ENCODE peak calls at places on chromosome 2, in six cellular contexts. C is neuronal stem cell, N is IMR-90, P is H9, U is H1, H is trophoblast cell. O is an unnamed sample.
A peak's percentile ranks its signal among the peaks of the same experiment; 100 is the strongest.

GRCh38 chr2:125175415-125175814 is 1150.3 kb downstream of the CNTNAP5 start:
- DNase-seq in C (no peak), N (no peak), P (no peak), U (no peak), H (no peak), O (no peak)

GRCh38 chr2:213490087-213490486 is 205.8 kb downstream of the SPAG16 start:
- DNase-seq in C (no peak), N (no peak), P (no peak), U (no peak), H (no peak), O (no peak)

GRCh38 chr2:234135750-234136221 is 85.3 kb downstream of the SPP2 start:
- DNase-seq in C (peak; percentile 77), N (peak; percentile 76), P (peak; percentile 89), U (peak; percentile 49), H (peak; percentile 87), O (peak; percentile 77)

GRCh38 chr2:158743899-158744298 is 51.2 kb upstream of the DAPL1 start:
- DNase-seq in C (no peak), N (no peak), P (no peak), U (no peak), H (no peak), O (no peak)

GRCh38 chr2:46914578-46915230 is 902 bp downstream of the MCFD2 start:
- DNase-seq in C (no peak), N (no peak), P (no peak), U (no peak), H (no peak), O (peak; percentile 48)

GRCh38 chr2:25885933-25886332 is 7.6 kb upstream of the ASXL2 start:
- DNase-seq in C (no peak), N (peak; percentile 95), P (no peak), U (no peak), H (no peak), O (peak; percentile 72)

GRCh38 chr2:221574231-221574570 is 2.1 kb upstream of the EPHA4 start:
- DNase-seq in C (no peak), N (no peak), P (no peak), U (no peak), H (no peak), O (no peak)

GRCh38 chr2:149166958-149167810 is 128.7 kb downstream of the LYPD6B start:
- DNase-seq in C (no peak), N (no peak), P (no peak), U (no peak), H (no peak), O (peak; percentile 34)

GRCh38 chr2:29047083-29047840 is 27.1 kb downstream of the PCARE start:
- DNase-seq in C (no peak), N (no peak), P (no peak), U (no peak), H (no peak), O (no peak)

GRCh38 chr2:63601061-63601460 is 12.3 kb downstream of the MDH1 start:
- DNase-seq in C (no peak), N (no peak), P (no peak), U (no peak), H (no peak), O (no peak)

GRCh38 chr2:8653485-8653884 is 28.4 kb upstream of the ID2 start:
- DNase-seq in C (peak; percentile 46), N (no peak), P (no peak), U (no peak), H (no peak), O (no peak)

GRCh38 chr2:124683536-124684407 is 658.7 kb downstream of the CNTNAP5 start:
- DNase-seq in C (no peak), N (peak; percentile 85), P (no peak), U (no peak), H (no peak), O (peak; percentile 30)

GRCh38 chr2:150732064-150732463 is 244.6 kb upstream of the RND3 start:
- DNase-seq in C (no peak), N (peak; percentile 86), P (no peak), U (no peak), H (no peak), O (peak; percentile 60)

GRCh38 chr2:74573747-74574562 is 19.4 kb downstream of the DOK1 start:
- DNase-seq in C (no peak), N (peak; percentile 72), P (no peak), U (no peak), H (peak; percentile 74), O (peak; percentile 52)

GRCh38 chr2:159226059-159226461 is 60.4 kb downstream of the WDSUB1 start:
- DNase-seq in C (no peak), N (peak; percentile 52), P (no peak), U (no peak), H (no peak), O (peak; percentile 85)

GRCh38 chr2:95379616-95379925 is 22.9 kb upstream of the FAHD2A start:
- DNase-seq in C (no peak), N (no peak), P (peak; percentile 42), U (no peak), H (no peak), O (no peak)

GRCh38 chr2:28664120-28664842 is 87.3 kb upstream of the PPP1CB start:
- DNase-seq in C (no peak), N (peak; percentile 54), P (no peak), U (no peak), H (peak; percentile 28), O (peak; percentile 65)

GRCh38 chr2:28868611-28869010 is 1.5 kb downstream of the TRMT61B start:
- DNase-seq in C (no peak), N (no peak), P (no peak), U (no peak), H (no peak), O (no peak)

GRCh38 chr2:158936978-158937377 is 31.5 kb upstream of the TANC1 start:
- DNase-seq in C (no peak), N (peak; percentile 95), P (no peak), U (no peak), H (no peak), O (peak; percentile 95)

GRCh38 chr2:42916394-42916793 is 124.0 kb upstream of the HAAO start:
- DNase-seq in C (no peak), N (no peak), P (no peak), U (no peak), H (no peak), O (no peak)

GRCh38 chr2:161045726-161046125 is 114.5 kb upstream of the TANK start:
- DNase-seq in C (no peak), N (peak; percentile 73), P (no peak), U (no peak), H (no peak), O (peak; percentile 70)

GRCh38 chr2:229855116-229855515 is 66.7 kb downstream of the TRIP12 start:
- DNase-seq in C (no peak), N (no peak), P (no peak), U (no peak), H (no peak), O (peak; percentile 29)

GRCh38 chr2:84449055-84449454 is 10.0 kb downstream of the SUCLG1 start:
- DNase-seq in C (no peak), N (no peak), P (no peak), U (no peak), H (no peak), O (no peak)

DNA sequence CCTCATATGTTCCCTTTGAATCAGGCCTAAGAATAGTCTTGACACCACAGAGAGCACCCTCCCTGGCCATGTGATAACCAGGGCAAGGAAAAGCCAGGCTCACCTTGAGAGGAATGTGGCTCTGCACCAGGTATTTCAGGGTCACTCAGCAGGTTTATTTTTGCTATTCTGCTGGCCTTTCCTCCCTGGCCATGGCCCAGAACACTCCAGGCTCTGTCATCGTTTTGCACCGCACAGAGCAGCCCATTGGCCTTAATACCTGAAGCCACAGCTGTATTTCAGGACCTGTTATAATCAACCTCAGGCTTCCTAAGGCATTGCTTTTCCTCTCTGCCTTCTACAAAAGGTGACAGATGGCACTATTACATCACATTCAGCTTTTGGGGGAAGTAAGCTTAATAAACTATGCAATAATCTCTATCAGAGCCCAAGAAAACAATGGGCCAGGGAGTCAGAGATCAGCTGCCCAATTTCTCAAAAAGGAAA is 668.3 kb downstream of the IRS1 start:
- DNase-seq in C (no peak), N (no peak), P (no peak), U (no peak), H (no peak), O (no peak)
- H4K91ac ChIP-seq in C (no peak overlapping the region), N (no peak overlapping the region), P (no peak overlapping the region), U (no peak overlapping the region), H (no peak overlapping the region), O (no peak overlapping the region)

DNA sequence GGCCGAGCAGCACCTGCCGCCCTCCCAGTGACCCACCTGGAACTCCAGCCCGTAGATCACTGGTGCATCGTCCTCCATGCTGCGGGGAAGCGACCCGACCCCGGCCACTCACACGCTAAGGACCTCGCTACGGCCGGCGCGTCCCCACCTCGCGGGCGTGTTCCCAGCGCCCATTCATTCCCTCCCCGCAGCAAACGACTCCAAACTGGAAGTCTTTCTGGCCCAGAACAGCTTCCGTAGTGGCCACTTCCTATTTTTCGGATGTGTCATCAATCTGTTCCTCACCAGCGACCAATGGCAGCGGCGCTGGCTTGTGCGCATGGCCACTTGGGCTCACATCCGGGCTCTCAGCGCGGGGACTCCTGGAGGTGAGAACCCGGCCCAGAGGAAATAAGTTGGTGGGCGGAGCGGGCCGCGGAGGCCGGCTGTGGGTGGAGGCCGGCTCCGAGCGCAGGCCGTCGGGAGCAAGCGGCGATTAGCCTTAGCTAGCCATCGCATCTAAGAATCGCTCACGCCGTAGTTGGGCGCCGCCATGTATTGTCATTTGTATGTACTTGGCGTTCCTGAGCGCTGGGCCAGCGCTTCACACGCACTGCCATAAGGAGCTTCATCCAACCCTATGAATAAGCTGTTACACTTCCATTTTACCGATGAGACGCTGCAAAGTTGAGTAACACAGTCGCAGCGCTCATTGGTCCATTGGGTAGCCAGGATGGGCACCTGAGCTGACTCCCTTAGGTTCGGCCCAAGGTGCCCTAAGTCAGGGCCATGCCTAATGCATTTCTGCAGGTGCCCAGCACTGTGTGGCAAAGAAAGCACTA is at the start of gene EIPR1:
- DNase-seq in C (peak; percentile 94), N (peak; percentile 98), P (peak; percentile 99), U (peak; percentile 93), H (peak; percentile 98), O (peak; percentile 99)
- H4K8ac ChIP-seq in C (no peak within 1 kb of the TSS), N (peak within 1 kb of the TSS; percentile 96), P (no peak within 1 kb of the TSS), U (peak within 1 kb of the TSS; percentile 97), H (peak within 1 kb of the TSS; percentile 94), O (peak within 1 kb of the TSS; percentile 99)

GRCh38 chr2:68027959-68028358 is 34.8 kb downstream of the C1D start:
- DNase-seq in C (no peak), N (peak; percentile 25), P (no peak), U (no peak), H (no peak), O (no peak)

GRCh38 chr2:68018727-68019126 is 44.1 kb downstream of the C1D start:
- DNase-seq in C (no peak), N (peak; percentile 31), P (no peak), U (no peak), H (no peak), O (no peak)

GRCh38 chr2:68024450-68024849 is 38.4 kb downstream of the C1D start:
- DNase-seq in C (no peak), N (no peak), P (no peak), U (no peak), H (no peak), O (no peak)

DNA sequence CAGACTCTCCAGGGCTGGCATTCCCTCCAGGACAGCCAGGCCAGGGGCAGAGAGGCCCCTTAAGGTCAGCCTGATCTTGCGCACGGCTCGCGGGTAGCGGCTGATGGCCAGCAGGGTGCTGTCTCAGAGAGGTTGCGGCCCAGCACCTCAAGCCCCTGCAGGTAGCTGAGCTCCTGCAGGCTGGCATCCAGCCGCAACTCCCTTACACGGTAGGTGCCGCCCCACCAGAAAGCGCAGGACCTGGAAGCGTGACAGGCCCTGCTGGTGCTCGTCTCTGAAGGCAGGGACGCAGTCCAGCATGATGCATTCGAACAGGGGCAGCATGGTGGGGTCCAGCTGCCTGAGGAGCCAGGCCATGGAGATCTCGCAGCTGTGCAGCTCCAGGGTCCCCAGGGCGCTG is 38.9 kb downstream of the C1D start:
- DNase-seq in C (no peak), N (no peak), P (no peak), U (no peak), H (no peak), O (no peak)
- H4K91ac ChIP-seq in C (no peak overlapping the region), N (no peak overlapping the region), P (no peak overlapping the region), U (no peak overlapping the region), H (no peak overlapping the region), O (peak overlapping the region; percentile 3)

GRCh38 chr2:174395284-174395968 is at the start of gene SCRN3:
- DNase-seq in C (peak; percentile 40), N (peak; percentile 79), P (peak; percentile 98), U (peak; percentile 82), H (peak; percentile 84), O (peak; percentile 90)
- H4K8ac ChIP-seq in C (no peak within 1 kb of the TSS), N (peak within 1 kb of the TSS; percentile 31), P (no peak within 1 kb of the TSS), U (no peak within 1 kb of the TSS), H (peak within 1 kb of the TSS; percentile 99), O (peak within 1 kb of the TSS; percentile 62)